ENCODE peak calls at places on chromosomes 6 and 20, in six cellular contexts. One of them, this sample, is unnamed.

GRCh38 chr20:47455133-47456040 is 46.3 kb upstream of the NCOA3 start:
- DNase-seq in SJSA1: no peak
- DNase-seq in endothelial cell: no peak
- DNase-seq in activated gamma-delta T cell treated with anti-CD3 and anti-CD28 coated beads, Interleukin-2, amount 50 U/mL, for 16 hours: no peak
- DNase-seq in HS-5: no peak
- DNase-seq in kidney tubule cell: no peak
- DNase-seq in this sample: no peak

GRCh38 chr6:35426074-35426473 is 26.1 kb upstream of the FANCE start:
- DNase-seq in endothelial cell: no peak
- DNase-seq in SJSA1: no peak
- DNase-seq in kidney tubule cell: no peak
- DNase-seq in activated gamma-delta T cell treated with anti-CD3 and anti-CD28 coated beads, Interleukin-2, amount 50 U/mL, for 16 hours: no peak
- DNase-seq in HS-5: no peak
- DNase-seq in this sample: no peak

GRCh38 chr6:134589512-134589911 is 271.6 kb upstream of the SGK1 start:
- DNase-seq in activated gamma-delta T cell treated with anti-CD3 and anti-CD28 coated beads, Interleukin-2, amount 50 U/mL, for 16 hours: no peak
- DNase-seq in HS-5: peak; percentile 95
- DNase-seq in endothelial cell: no peak
- DNase-seq in SJSA1: no peak
- DNase-seq in kidney tubule cell: peak; percentile 88
- DNase-seq in this sample: peak; percentile 97

GRCh38 chr6:53049389-53049788 is 15.8 kb upstream of the FBXO9 start:
- DNase-seq in kidney tubule cell: no peak
- DNase-seq in SJSA1: no peak
- DNase-seq in endothelial cell: no peak
- DNase-seq in activated gamma-delta T cell treated with anti-CD3 and anti-CD28 coated beads, Interleukin-2, amount 50 U/mL, for 16 hours: no peak
- DNase-seq in HS-5: no peak
- DNase-seq in this sample: no peak

GRCh38 chr6:154706389-154706788 is 26.8 kb upstream of the SCAF8 start:
- DNase-seq in HS-5: no peak
- DNase-seq in endothelial cell: no peak
- DNase-seq in activated gamma-delta T cell treated with anti-CD3 and anti-CD28 coated beads, Interleukin-2, amount 50 U/mL, for 16 hours: no peak
- DNase-seq in kidney tubule cell: no peak
- DNase-seq in SJSA1: no peak
- DNase-seq in this sample: no peak

GRCh38 chr20:44342240-44342639 is 5.4 kb downstream of the R3HDML start:
- DNase-seq in endothelial cell: no peak
- DNase-seq in kidney tubule cell: no peak
- DNase-seq in SJSA1: no peak
- DNase-seq in HS-5: no peak
- DNase-seq in activated gamma-delta T cell treated with anti-CD3 and anti-CD28 coated beads, Interleukin-2, amount 50 U/mL, for 16 hours: no peak
- DNase-seq in this sample: no peak

GRCh38 chr20:20499469-20499868 is 131.6 kb downstream of the INSM1 start:
- DNase-seq in HS-5: no peak
- DNase-seq in endothelial cell: no peak
- DNase-seq in SJSA1: no peak
- DNase-seq in activated gamma-delta T cell treated with anti-CD3 and anti-CD28 coated beads, Interleukin-2, amount 50 U/mL, for 16 hours: no peak
- DNase-seq in kidney tubule cell: no peak
- DNase-seq in this sample: no peak

GRCh38 chr6:81763968-81764367 is 11.5 kb upstream of the TENT5A start:
- DNase-seq in SJSA1: no peak
- DNase-seq in activated gamma-delta T cell treated with anti-CD3 and anti-CD28 coated beads, Interleukin-2, amount 50 U/mL, for 16 hours: no peak
- DNase-seq in HS-5: no peak
- DNase-seq in kidney tubule cell: no peak
- DNase-seq in endothelial cell: no peak
- DNase-seq in this sample: no peak

GRCh38 chr20:59412896-59413295 is 112.5 kb downstream of the EDN3 start:
- DNase-seq in activated gamma-delta T cell treated with anti-CD3 and anti-CD28 coated beads, Interleukin-2, amount 50 U/mL, for 16 hours: no peak
- DNase-seq in endothelial cell: no peak
- DNase-seq in kidney tubule cell: no peak
- DNase-seq in HS-5: no peak
- DNase-seq in SJSA1: no peak
- DNase-seq in this sample: no peak

GRCh38 chr6:2563635-2564034 is 187.1 kb downstream of the MYLK4 start:
- DNase-seq in HS-5: no peak
- DNase-seq in activated gamma-delta T cell treated with anti-CD3 and anti-CD28 coated beads, Interleukin-2, amount 50 U/mL, for 16 hours: no peak
- DNase-seq in SJSA1: no peak
- DNase-seq in endothelial cell: no peak
- DNase-seq in kidney tubule cell: no peak
- DNase-seq in this sample: no peak

GRCh38 chr6:86937219-86938079 is at the start of gene HTR1E:
- DNase-seq in kidney tubule cell: peak; percentile 52
- DNase-seq in HS-5: no peak
- DNase-seq in SJSA1: peak; percentile 44
- DNase-seq in activated gamma-delta T cell treated with anti-CD3 and anti-CD28 coated beads, Interleukin-2, amount 50 U/mL, for 16 hours: no peak
- DNase-seq in endothelial cell: peak; percentile 78
- DNase-seq in this sample: no peak

GRCh38 chr20:58877374-58878360 is 25.2 kb downstream of the GNAS start:
- DNase-seq in kidney tubule cell: no peak
- DNase-seq in activated gamma-delta T cell treated with anti-CD3 and anti-CD28 coated beads, Interleukin-2, amount 50 U/mL, for 16 hours: no peak
- DNase-seq in endothelial cell: no peak
- DNase-seq in SJSA1: no peak
- DNase-seq in HS-5: no peak
- DNase-seq in this sample: no peak

GRCh38 chr6:7974932-7975763 is 64.6 kb upstream of the TXNDC5 start:
- DNase-seq in endothelial cell: no peak
- DNase-seq in kidney tubule cell: peak; percentile 91
- DNase-seq in SJSA1: peak; percentile 97
- DNase-seq in activated gamma-delta T cell treated with anti-CD3 and anti-CD28 coated beads, Interleukin-2, amount 50 U/mL, for 16 hours: no peak
- DNase-seq in HS-5: peak; percentile 88
- DNase-seq in this sample: peak; percentile 88

GRCh38 chr6:110874880-110875547 is 429 bp downstream of the AMD1 start:
- DNase-seq in activated gamma-delta T cell treated with anti-CD3 and anti-CD28 coated beads, Interleukin-2, amount 50 U/mL, for 16 hours: peak; percentile 19
- DNase-seq in HS-5: no peak
- DNase-seq in endothelial cell: peak; percentile 45
- DNase-seq in kidney tubule cell: no peak
- DNase-seq in SJSA1: peak; percentile 47
- DNase-seq in this sample: no peak

GRCh38 chr6:140051521-140052455 is 677.3 kb upstream of the CITED2 start:
- DNase-seq in HS-5: peak; percentile 98
- DNase-seq in SJSA1: peak; percentile 60
- DNase-seq in endothelial cell: no peak
- DNase-seq in activated gamma-delta T cell treated with anti-CD3 and anti-CD28 coated beads, Interleukin-2, amount 50 U/mL, for 16 hours: no peak
- DNase-seq in kidney tubule cell: peak; percentile 85
- DNase-seq in this sample: peak; percentile 99

GRCh38 chr6:166600932-166601331 is 14.5 kb upstream of the RAMACL start:
- DNase-seq in endothelial cell: no peak
- DNase-seq in activated gamma-delta T cell treated with anti-CD3 and anti-CD28 coated beads, Interleukin-2, amount 50 U/mL, for 16 hours: no peak
- DNase-seq in SJSA1: no peak
- DNase-seq in kidney tubule cell: no peak
- DNase-seq in HS-5: no peak
- DNase-seq in this sample: no peak

GRCh38 chr6:152401978-152402377 is 235.2 kb downstream of the SYNE1 start:
- DNase-seq in endothelial cell: no peak
- DNase-seq in HS-5: peak; percentile 25
- DNase-seq in kidney tubule cell: peak; percentile 93
- DNase-seq in activated gamma-delta T cell treated with anti-CD3 and anti-CD28 coated beads, Interleukin-2, amount 50 U/mL, for 16 hours: no peak
- DNase-seq in SJSA1: peak; percentile 59
- DNase-seq in this sample: no peak

GRCh38 chr6:25253371-25253770 is 25.8 kb upstream of the CARMIL1 start:
- DNase-seq in kidney tubule cell: no peak
- DNase-seq in SJSA1: no peak
- DNase-seq in endothelial cell: no peak
- DNase-seq in activated gamma-delta T cell treated with anti-CD3 and anti-CD28 coated beads, Interleukin-2, amount 50 U/mL, for 16 hours: no peak
- DNase-seq in HS-5: no peak
- DNase-seq in this sample: no peak

GRCh38 chr20:50335105-50335504 is 144.5 kb downstream of the CEBPB start:
- DNase-seq in kidney tubule cell: peak; percentile 81
- DNase-seq in SJSA1: no peak
- DNase-seq in endothelial cell: peak; percentile 22
- DNase-seq in HS-5: no peak
- DNase-seq in activated gamma-delta T cell treated with anti-CD3 and anti-CD28 coated beads, Interleukin-2, amount 50 U/mL, for 16 hours: no peak
- DNase-seq in this sample: no peak

GRCh38 chr6:149242883-149243282 is 74.6 kb upstream of the TAB2 start:
- DNase-seq in kidney tubule cell: no peak
- DNase-seq in endothelial cell: no peak
- DNase-seq in activated gamma-delta T cell treated with anti-CD3 and anti-CD28 coated beads, Interleukin-2, amount 50 U/mL, for 16 hours: no peak
- DNase-seq in HS-5: no peak
- DNase-seq in SJSA1: peak; percentile 50
- DNase-seq in this sample: no peak

GRCh38 chr6:52365871-52366540 is 4.1 kb downstream of the PAQR8 start:
- DNase-seq in HS-5: no peak
- DNase-seq in kidney tubule cell: no peak
- DNase-seq in endothelial cell: no peak
- DNase-seq in SJSA1: no peak
- DNase-seq in activated gamma-delta T cell treated with anti-CD3 and anti-CD28 coated beads, Interleukin-2, amount 50 U/mL, for 16 hours: no peak
- DNase-seq in this sample: no peak

GRCh38 chr6:117138920-117139319 is 126.4 kb upstream of the VGLL2 start:
- DNase-seq in endothelial cell: no peak
- DNase-seq in activated gamma-delta T cell treated with anti-CD3 and anti-CD28 coated beads, Interleukin-2, amount 50 U/mL, for 16 hours: no peak
- DNase-seq in HS-5: no peak
- DNase-seq in SJSA1: no peak
- DNase-seq in kidney tubule cell: no peak
- DNase-seq in this sample: no peak

GRCh38 chr6:14610141-14610540 is 492.6 kb downstream of the CD83 start:
- DNase-seq in HS-5: no peak
- DNase-seq in SJSA1: no peak
- DNase-seq in kidney tubule cell: no peak
- DNase-seq in activated gamma-delta T cell treated with anti-CD3 and anti-CD28 coated beads, Interleukin-2, amount 50 U/mL, for 16 hours: no peak
- DNase-seq in endothelial cell: no peak
- DNase-seq in this sample: no peak

GRCh38 chr20:34262488-34263288 is 21.5 kb downstream of the ASIP start:
- DNase-seq in SJSA1: no peak
- DNase-seq in HS-5: no peak
- DNase-seq in endothelial cell: no peak
- DNase-seq in activated gamma-delta T cell treated with anti-CD3 and anti-CD28 coated beads, Interleukin-2, amount 50 U/mL, for 16 hours: no peak
- DNase-seq in kidney tubule cell: peak; percentile 35
- DNase-seq in this sample: no peak

This sample was measured in GM04503.